ENCODE peak calls at places on chromosomes 3 and 15, in nine cellular contexts. C is IMR-90, W is testis, B is transverse colon, A is stomach, T is H54, S is A549, M is body of pancreas, K is breast epithelium. R is an unnamed sample.

GRCh38 chr3:184371570-184372018 is 6.4 kb downstream of the THPO start:
- DNase-seq in S (peak; percentile 83), W (peak; percentile 84), K (peak; percentile 80), T (peak; percentile 98), A (peak; percentile 87), C (peak; percentile 89), B (peak; percentile 78), M (peak; percentile 95), R (peak; percentile 93)

GRCh38 chr3:183822631-183823030 is 2.7 kb downstream of the MAP6D1 start:
- DNase-seq in C (no peak), K (no peak), T (no peak), B (no peak), S (no peak), A (no peak), M (no peak), W (no peak), R (no peak)

GRCh38 chr3:20023663-20024417 is 11.8 kb upstream of the PP2D1 start:
- DNase-seq in B (peak; percentile 26), T (no peak), K (no peak), C (no peak), S (no peak), M (peak; percentile 25), W (peak; percentile 65), A (peak; percentile 67), R (no peak)

GRCh38 chr15:74788716-74789151 is 6.9 kb downstream of the CSK start:
- DNase-seq in C (no peak), T (no peak), W (no peak), S (no peak), B (peak; percentile 61), K (no peak), M (no peak), A (no peak), R (no peak)

GRCh38 chr3:47743855-47744254 is 37.8 kb downstream of the SMARCC1 start:
- DNase-seq in K (no peak), M (no peak), W (no peak), T (no peak), A (no peak), C (no peak), S (no peak), B (no peak), R (no peak)

GRCh38 chr3:190309414-190309813 is 12.8 kb downstream of the CLDN1 start:
- DNase-seq in K (no peak), S (no peak), T (no peak), M (no peak), W (no peak), A (no peak), C (no peak), B (no peak), R (no peak)

GRCh38 chr3:130841357-130841756 is 52.5 kb upstream of the ATP2C1 start:
- DNase-seq in W (no peak), C (no peak), T (no peak), M (no peak), B (no peak), A (no peak), S (no peak), K (no peak), R (no peak)

GRCh38 chr15:64686130-64686735 is 89.2 kb downstream of the RBPMS2 start:
- DNase-seq in K (peak; percentile 45), M (peak; percentile 33), W (no peak), S (peak; percentile 67), C (peak; percentile 63), T (no peak), B (no peak), A (no peak), R (no peak)

GRCh38 chr3:108297636-108298035 is 1.3 kb downstream of the HHLA2 start:
- DNase-seq in C (no peak), W (peak; percentile 40), M (peak; percentile 92), T (no peak), K (no peak), B (no peak), S (no peak), A (peak; percentile 79), R (no peak)

GRCh38 chr3:178155521-178155920 is 380.7 kb upstream of the KCNMB2 start:
- DNase-seq in W (no peak), S (peak; percentile 7), C (no peak), K (no peak), B (no peak), M (no peak), T (no peak), A (no peak), R (no peak)

GRCh38 chr3:178159691-178160090 is 376.5 kb upstream of the KCNMB2 start:
- DNase-seq in T (no peak), C (no peak), M (no peak), W (no peak), B (no peak), K (no peak), A (no peak), S (no peak), R (no peak)
- TF ChIP-seq POLR2A in T (no peak), C (no peak), M (no peak), W (no peak), B (no peak), K (no peak), A (no peak), S (no peak), R (no peak)

GRCh38 chr15:40382580-40383456 is at the start of gene KNSTRN:
- DNase-seq in W (peak; percentile 97), A (peak; percentile 94), T (peak; percentile 71), C (peak; percentile 93), M (peak; percentile 93), K (peak; percentile 86), B (peak; percentile 94), S (peak; percentile 91), R (peak; percentile 96)
- TF ChIP-seq POLR2A in W (no peak), A (no peak), T (peak; percentile 46), C (peak; percentile 62), M (no peak), K (no peak), B (no peak), S (peak; percentile 27), R (no peak)

GRCh38 chr3:197312431-197312830 is 14.0 kb upstream of the DLG1 start:
- DNase-seq in M (no peak), A (no peak), B (no peak), T (no peak), W (no peak), C (no peak), S (no peak), K (no peak), R (no peak)

GRCh38 chr3:197311591-197311990 is 13.2 kb upstream of the DLG1 start:
- DNase-seq in T (no peak), W (no peak), A (no peak), C (peak; percentile 29), B (no peak), S (no peak), K (no peak), M (no peak), R (no peak)

GRCh38 chr3:197308591-197308990 is 10.2 kb upstream of the DLG1 start:
- DNase-seq in T (no peak), A (no peak), C (peak; percentile 90), W (no peak), K (no peak), S (no peak), M (no peak), B (no peak), R (no peak)

GRCh38 chr3:197306374-197307086 is 8.1 kb upstream of the DLG1 start:
- DNase-seq in T (no peak), M (no peak), A (no peak), K (no peak), W (no peak), S (no peak), C (peak; percentile 90), B (no peak), R (no peak)

GRCh38 chr3:197309528-197310361 is 11.3 kb upstream of the DLG1 start:
- DNase-seq in K (no peak), M (no peak), S (no peak), C (peak; percentile 93), T (no peak), B (no peak), W (peak; percentile 18), A (no peak), R (no peak)
- TF ChIP-seq POLR2A in K (no peak), M (no peak), S (no peak), C (no peak), T (no peak), B (no peak), W (no peak), A (no peak), R (no peak)

GRCh38 chr15:63050737-63051700 is 8.5 kb downstream of the TPM1 start:
- DNase-seq in W (no peak), B (peak; percentile 70), K (no peak), S (peak; percentile 96), M (no peak), T (no peak), C (peak; percentile 88), A (no peak), R (no peak)
- TF ChIP-seq POLR2A in W (no peak), B (peak; percentile 86), K (no peak), S (no peak), M (no peak), T (no peak), C (peak; percentile 8), A (no peak), R (no peak)

DNA sequence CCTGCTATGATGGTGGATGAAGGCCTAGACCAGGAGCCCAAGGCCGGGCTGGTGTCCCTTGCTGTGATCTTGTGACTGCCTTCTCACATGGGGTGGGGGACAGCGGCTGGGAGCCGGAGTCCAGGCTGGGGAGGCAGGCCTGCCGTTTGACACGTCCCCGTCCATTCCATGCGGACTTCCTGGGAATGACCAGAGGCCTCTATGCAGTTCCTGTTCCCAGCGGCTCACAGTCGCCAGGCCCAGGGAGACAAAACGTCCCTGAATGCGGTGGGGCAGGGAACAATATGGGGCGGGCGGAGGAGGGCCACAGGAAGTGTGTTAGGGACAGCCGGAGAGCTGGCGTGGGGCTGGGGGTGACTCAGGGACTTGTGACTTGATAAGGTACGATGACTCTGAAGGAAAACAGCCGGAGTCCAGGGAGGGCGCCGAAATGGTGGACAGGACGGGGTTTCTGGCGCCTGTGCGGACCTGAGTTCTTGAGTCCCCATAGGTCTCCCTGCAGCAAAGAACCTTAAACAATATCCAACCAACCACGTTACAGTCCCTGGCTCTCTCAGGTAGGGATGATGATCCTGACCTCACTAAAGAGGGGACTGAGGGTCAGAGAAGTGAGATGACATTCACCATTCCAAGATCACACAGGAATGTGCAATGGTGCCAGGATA is 40.5 kb upstream of the SMAD6 start:
- DNase-seq in B (no peak), K (no peak), S (no peak), M (no peak), C (no peak), T (no peak), W (no peak), A (no peak), R (no peak)
- TF ChIP-seq POLR2A in B (no peak), K (no peak), S (no peak), M (no peak), C (no peak), T (no peak), W (no peak), A (no peak), R (no peak)

GRCh38 chr3:101561630-101562328 is at the start of gene TRMT10C:
- DNase-seq in K (peak; percentile 88), A (peak; percentile 92), C (peak; percentile 93), B (peak; percentile 94), S (peak; percentile 93), W (peak; percentile 95), T (peak; percentile 83), M (peak; percentile 87), R (peak; percentile 89)
- TF ChIP-seq POLR2A in K (peak; percentile 77), A (peak; percentile 63), C (peak; percentile 92), B (peak; percentile 88), S (peak; percentile 77), W (peak; percentile 33), T (peak; percentile 80), M (peak; percentile 46), R (peak; percentile 69)

DNA sequence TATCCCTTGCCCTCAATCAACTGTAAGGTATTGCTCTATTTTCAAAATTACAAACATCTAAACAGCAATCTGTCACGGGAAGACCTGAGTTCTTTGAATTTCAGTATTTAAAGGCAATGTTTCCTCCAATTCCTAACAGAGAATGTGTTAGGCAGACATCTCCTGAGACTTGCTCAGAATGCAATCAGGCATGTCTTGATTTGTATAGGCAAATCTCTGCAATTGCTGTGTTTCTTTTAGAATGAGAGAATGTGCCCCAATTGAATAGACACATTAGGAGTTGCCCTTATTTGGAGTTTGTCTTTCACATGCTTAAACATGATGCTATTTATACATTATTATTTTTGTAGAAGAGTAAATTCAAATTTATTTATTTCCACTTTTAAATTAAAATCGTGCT is 205.7 kb downstream of the CADM2 start:
- DNase-seq in T (no peak), B (no peak), A (no peak), S (no peak), W (no peak), C (no peak), K (no peak), M (no peak), R (no peak)
- TF ChIP-seq POLR2A in T (no peak), B (no peak), A (no peak), S (no peak), W (no peak), C (no peak), K (no peak), M (no peak), R (no peak)